ENCODE peak calls at places on chromosomes 16 and 17, in ten cellular contexts. R is brain microvascular endothelial cell, Y is cardiac muscle cell, U is nephron progenitor cell, M is GM06990, B is GM23338, C is Panc1, T is GM12865, I is fibroblast of pulmonary artery, X is PC-3. J is an unnamed sample.
A peak's percentile ranks its signal among the peaks of the same experiment; 100 is the strongest.

GRCh38 chr16:3138342-3138741 is 3.5 kb downstream of the ZNF213 start:
- DNase-seq in R (no peak), Y (no peak), U (no peak), M (no peak), B (no peak), C (no peak), T (no peak), I (no peak), X (no peak), J (no peak)

GRCh38 chr16:46801428-46802049 is 29.4 kb downstream of the C16orf87 start:
- DNase-seq in R (no peak), Y (peak; percentile 69), U (no peak), M (no peak), B (peak; percentile 85), C (no peak), T (no peak), I (peak; percentile 46), X (peak; percentile 57), J (no peak)

GRCh38 chr17:80036715-80037477 is 454 bp downstream of the CCDC40 start:
- DNase-seq in R (peak; percentile 6), Y (peak; percentile 79), U (peak; percentile 77), M (no peak), B (peak; percentile 86), C (no peak), T (peak; percentile 14), I (peak; percentile 24), X (peak; percentile 30), J (no peak)

GRCh38 chr16:10684541-10685151 is 10.1 kb downstream of the TEKT5 start:
- DNase-seq in R (no peak), Y (no peak), U (no peak), M (no peak), B (no peak), C (no peak), T (no peak), I (no peak), X (no peak), J (no peak)

GRCh38 chr16:87538160-87538559 is 45.3 kb upstream of the ZCCHC14 start:
- DNase-seq in R (no peak), Y (no peak), U (no peak), M (no peak), B (no peak), C (no peak), T (no peak), I (no peak), X (no peak), J (no peak)

GRCh38 chr17:60514053-60514452 is 12.0 kb downstream of the APPBP2 start:
- DNase-seq in R (no peak), Y (no peak), U (no peak), M (no peak), B (no peak), C (no peak), T (no peak), I (no peak), X (no peak), J (no peak)

GRCh38 chr17:60510031-60510430 is 16.0 kb downstream of the APPBP2 start:
- DNase-seq in R (no peak), Y (no peak), U (no peak), M (no peak), B (no peak), C (no peak), T (no peak), I (no peak), X (no peak), J (no peak)

GRCh38 chr16:55568151-55568693 is 1.7 kb downstream of the CAPNS2 start:
- DNase-seq in R (no peak), Y (no peak), U (no peak), M (no peak), B (no peak), C (no peak), T (no peak), I (no peak), X (no peak), J (no peak)

GRCh38 chr17:57939797-57940196 is 15.4 kb downstream of the CUEDC1 start:
- DNase-seq in R (no peak), Y (no peak), U (no peak), M (peak; percentile 90), B (no peak), C (no peak), T (peak; percentile 91), I (no peak), X (no peak), J (peak; percentile 71)

GRCh38 chr16:77043076-77043475 is 147.9 kb upstream of the MON1B start:
- DNase-seq in R (peak; percentile 5), Y (no peak), U (no peak), M (no peak), B (peak; percentile 53), C (peak; percentile 30), T (peak; percentile 9), I (peak; percentile 56), X (peak; percentile 43), J (peak; percentile 25)

GRCh38 chr16:3129137-3130131 is 5.4 kb upstream of the ZNF213 start:
- DNase-seq in R (peak; percentile 66), Y (peak; percentile 87), U (peak; percentile 70), M (peak; percentile 76), B (peak; percentile 94), C (no peak), T (peak; percentile 93), I (peak; percentile 92), X (peak; percentile 74), J (no peak)

GRCh38 chr16:84597518-84598390 is 20.1 kb downstream of the COTL1 start:
- DNase-seq in R (no peak), Y (no peak), U (no peak), M (no peak), B (no peak), C (no peak), T (peak; percentile 60), I (no peak), X (no peak), J (no peak)

GRCh38 chr17:66172706-66173223 is 19.2 kb downstream of the CEP112 start:
- DNase-seq in R (no peak), Y (no peak), U (no peak), M (no peak), B (no peak), C (no peak), T (no peak), I (no peak), X (no peak), J (no peak)

DNA sequence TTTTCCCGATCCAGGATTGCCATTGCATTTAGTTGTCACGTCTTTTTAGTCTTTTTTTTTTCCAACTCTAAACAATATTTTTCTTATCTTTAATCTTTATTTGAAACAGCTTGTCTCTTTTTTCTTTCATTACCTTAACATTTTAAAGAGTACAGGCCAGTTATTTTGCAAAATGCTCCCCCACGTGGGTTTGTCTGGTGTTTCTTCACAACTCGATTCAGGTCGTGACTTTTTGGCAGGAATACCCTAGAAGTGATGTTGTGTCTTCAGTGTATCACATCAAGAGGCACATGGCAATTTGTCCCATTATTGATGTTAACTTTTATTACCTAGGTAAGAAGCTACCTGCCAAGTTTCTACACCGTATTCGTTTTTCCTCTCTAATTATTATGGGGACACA is 17.9 kb downstream of the CMC2 start:
- DNase-seq in R (no peak), Y (no peak), U (no peak), M (no peak), B (no peak), C (no peak), T (no peak), I (no peak), X (no peak), J (no peak)
- TF ChIP-seq CTCF in R (no peak), Y (no peak), U (no peak), M (no peak), B (no peak), C (no peak), T (no peak), I (no peak), X (no peak), J (no peak)

GRCh38 chr17:1473170-1473569 is 17.1 kb upstream of the CRK start:
- DNase-seq in R (no peak), Y (no peak), U (no peak), M (no peak), B (peak; percentile 65), C (no peak), T (no peak), I (no peak), X (no peak), J (no peak)
- TF ChIP-seq CTCF in R (peak; percentile 25), Y (no peak), U (no peak), M (no peak), B (peak; percentile 57), C (no peak), T (no peak), I (peak; percentile 1), X (no peak), J (peak; percentile 27)

GRCh38 chr16:68592466-68593337 is 52.4 kb upstream of the CDH3 start:
- DNase-seq in R (peak; percentile 12), Y (no peak), U (no peak), M (no peak), B (peak; percentile 50), C (no peak), T (peak; percentile 14), I (peak; percentile 16), X (peak; percentile 26), J (peak; percentile 29)
- TF ChIP-seq CTCF in R (peak; percentile 40), Y (peak; percentile 24), U (no peak), M (peak; percentile 40), B (peak; percentile 43), C (peak; percentile 54), T (no peak), I (peak; percentile 36), X (peak; percentile 52), J (peak; percentile 26)

GRCh38 chr16:50627419-50627818 is 53.7 kb downstream of the SNX20 start:
- DNase-seq in R (no peak), Y (peak; percentile 45), U (peak; percentile 31), M (no peak), B (peak; percentile 74), C (no peak), T (peak; percentile 45), I (peak; percentile 24), X (no peak), J (peak; percentile 55)
- TF ChIP-seq CTCF in R (peak; percentile 43), Y (peak; percentile 45), U (peak; percentile 14), M (peak; percentile 47), B (peak; percentile 44), C (no peak), T (peak; percentile 28), I (peak; percentile 21), X (no peak), J (peak; percentile 58)

GRCh38 chr17:5705081-5705875 is 121.0 kb upstream of the NLRP1 start:
- DNase-seq in R (no peak), Y (peak; percentile 31), U (peak; percentile 41), M (no peak), B (peak; percentile 80), C (no peak), T (peak; percentile 9), I (peak; percentile 11), X (no peak), J (no peak)
- TF ChIP-seq CTCF in R (peak; percentile 56), Y (peak; percentile 41), U (peak; percentile 45), M (peak; percentile 57), B (peak; percentile 70), C (peak; percentile 58), T (peak; percentile 46), I (peak; percentile 48), X (peak; percentile 46), J (peak; percentile 53)

GRCh38 chr17:28575126-28575795 is 1.4 kb downstream of the ALDOC start:
- DNase-seq in R (no peak), Y (no peak), U (no peak), M (no peak), B (peak; percentile 15), C (no peak), T (no peak), I (no peak), X (no peak), J (no peak)
- TF ChIP-seq CTCF in R (peak; percentile 8), Y (no peak), U (no peak), M (peak; percentile 23), B (no peak), C (no peak), T (peak; percentile 24), I (no peak), X (no peak), J (no peak)

J was measured in GM13977.